ENCODE peak calls at places on chromosome 22, in ten cellular contexts. O is AG10803, M is HCT116, X is body of pancreas, F is IMR-90, Q is upper lobe of right lung, U is mesendoderm, A is HepG2, G is GM12865, T is pancreas. D is an unnamed sample.

GRCh38 chr22:20494978-20495860 is at the start of gene KLHL22:
- DNase-seq in O (peak), M (no peak), X (peak), F (peak), Q (peak), U (peak), A (peak), G (peak), T (peak), D (no peak)

GRCh38 chr22:17843189-17843588 is 68.9 kb upstream of the BID start:
- DNase-seq in O (no peak), M (no peak), X (no peak), F (no peak), Q (no peak), U (no peak), A (no peak), G (no peak), T (no peak), D (no peak)

GRCh38 chr22:46052801-46053562 is 76.0 kb upstream of the WNT7B start:
- DNase-seq in O (peak), M (no peak), X (peak), F (no peak), Q (peak), U (no peak), A (no peak), G (no peak), T (peak), D (no peak)

GRCh38 chr22:49013707-49014106 is 814.0 kb downstream of the BRD1 start:
- DNase-seq in O (no peak), M (no peak), X (no peak), F (no peak), Q (peak), U (no peak), A (no peak), G (no peak), T (no peak), D (no peak)

GRCh38 chr22:26585104-26585790 is 4.7 kb downstream of the TPST2 start:
- DNase-seq in O (peak), M (no peak), X (peak), F (peak), Q (peak), U (no peak), A (no peak), G (no peak), T (no peak), D (peak)

GRCh38 chr22:20437253-20438065 is at the start of gene SCARF2:
- DNase-seq in O (peak), M (no peak), X (no peak), F (peak), Q (peak), U (peak), A (no peak), G (no peak), T (peak), D (no peak)

GRCh38 chr22:46057762-46058420 is 80.9 kb upstream of the WNT7B start:
- DNase-seq in O (peak), M (no peak), X (peak), F (no peak), Q (peak), U (no peak), A (no peak), G (peak), T (peak), D (no peak)

GRCh38 chr22:19476023-19476422 is 3.0 kb downstream of the UFD1 start:
- DNase-seq in O (no peak), M (no peak), X (no peak), F (no peak), Q (no peak), U (no peak), A (no peak), G (no peak), T (no peak), D (no peak)

GRCh38 chr22:19178065-19178658 is 374 bp downstream of the SLC25A1 start:
- DNase-seq in O (no peak), M (no peak), X (peak), F (peak), Q (peak), U (peak), A (peak), G (no peak), T (peak), D (no peak)

GRCh38 chr22:20055654-20056053 is 24.4 kb upstream of the DGCR8 start:
- DNase-seq in O (no peak), M (no peak), X (no peak), F (no peak), Q (no peak), U (no peak), A (no peak), G (no peak), T (no peak), D (no peak)

GRCh38 chr22:43516996-43517635 is 105.3 kb downstream of the MPPED1 start:
- DNase-seq in O (no peak), M (no peak), X (no peak), F (no peak), Q (no peak), U (no peak), A (no peak), G (no peak), T (no peak), D (no peak)

GRCh38 chr22:26580240-26580962 is 9.5 kb downstream of the TPST2 start:
- DNase-seq in O (no peak), M (no peak), X (no peak), F (no peak), Q (no peak), U (peak), A (no peak), G (no peak), T (no peak), D (no peak)

GRCh38 chr22:43293259-43293658 is 49.9 kb downstream of the SCUBE1 start:
- DNase-seq in O (peak), M (no peak), X (no peak), F (no peak), Q (no peak), U (no peak), A (no peak), G (no peak), T (no peak), D (no peak)

GRCh38 chr22:48323746-48324145 is 1503.9 kb downstream of the BRD1 start:
- DNase-seq in O (no peak), M (no peak), X (no peak), F (no peak), Q (peak), U (no peak), A (no peak), G (no peak), T (no peak), D (no peak)

GRCh38 chr22:21646608-21647590 is 4.8 kb downstream of the SDF2L1 start:
- DNase-seq in O (peak), M (peak), X (peak), F (peak), Q (peak), U (peak), A (peak), G (peak), T (peak), D (peak)

GRCh38 chr22:44080936-44081853 is 57.1 kb downstream of the PARVB start:
- DNase-seq in O (peak), M (peak), X (peak), F (peak), Q (peak), U (peak), A (peak), G (peak), T (peak), D (peak)

GRCh38 chr22:37510046-37510445 is 9.2 kb downstream of the CARD10 start:
- DNase-seq in O (no peak), M (no peak), X (no peak), F (no peak), Q (no peak), U (no peak), A (no peak), G (no peak), T (no peak), D (no peak)

GRCh38 chr22:43821606-43822425 is 9.7 kb upstream of the EFCAB6 start:
- DNase-seq in O (no peak), M (no peak), X (no peak), F (no peak), Q (peak), U (no peak), A (no peak), G (no peak), T (no peak), D (peak)

GRCh38 chr22:39959640-39960447 is at the start of gene TMA7B:
- DNase-seq in O (peak), M (no peak), X (no peak), F (peak), Q (no peak), U (peak), A (no peak), G (no peak), T (no peak), D (no peak)

GRCh38 chr22:48700566-48701295 is 1126.9 kb downstream of the BRD1 start:
- DNase-seq in O (no peak), M (no peak), X (no peak), F (no peak), Q (no peak), U (no peak), A (peak), G (no peak), T (no peak), D (no peak)

GRCh38 chr22:45456811-45457210 is 43.3 kb downstream of the RIBC2 start:
- DNase-seq in O (no peak), M (no peak), X (no peak), F (no peak), Q (no peak), U (no peak), A (no peak), G (no peak), T (no peak), D (no peak)

GRCh38 chr22:34579519-34579918 is 486.4 kb upstream of the ISX start:
- DNase-seq in O (no peak), M (no peak), X (no peak), F (no peak), Q (no peak), U (no peak), A (no peak), G (no peak), T (no peak), D (no peak)

GRCh38 chr22:22408731-22409696 is 99.5 kb downstream of the ZNF280B start:
- DNase-seq in O (peak), M (peak), X (peak), F (peak), Q (no peak), U (peak), A (peak), G (peak), T (no peak), D (peak)

GRCh38 chr22:36147196-36147788 is 13.3 kb downstream of the APOL3 start:
- DNase-seq in O (no peak), M (no peak), X (no peak), F (no peak), Q (no peak), U (peak), A (no peak), G (no peak), T (no peak), D (no peak)

GRCh38 chr22:24323233-24323632 is 52.6 kb downstream of the SPECC1L start:
- DNase-seq in O (no peak), M (no peak), X (no peak), F (no peak), Q (no peak), U (no peak), A (no peak), G (no peak), T (no peak), D (no peak)

GRCh38 chr22:24324137-24324536 is 53.5 kb downstream of the SPECC1L start:
- DNase-seq in O (no peak), M (no peak), X (no peak), F (no peak), Q (no peak), U (no peak), A (no peak), G (no peak), T (no peak), D (no peak)

GRCh38 chr22:24322522-24322921 is 51.9 kb downstream of the SPECC1L start:
- DNase-seq in O (peak), M (no peak), X (no peak), F (no peak), Q (no peak), U (no peak), A (no peak), G (no peak), T (no peak), D (no peak)

GRCh38 chr22:24325105-24325757 is 54.6 kb downstream of the SPECC1L start:
- DNase-seq in O (peak), M (no peak), X (peak), F (peak), Q (no peak), U (peak), A (peak), G (peak), T (no peak), D (no peak)

DNA sequence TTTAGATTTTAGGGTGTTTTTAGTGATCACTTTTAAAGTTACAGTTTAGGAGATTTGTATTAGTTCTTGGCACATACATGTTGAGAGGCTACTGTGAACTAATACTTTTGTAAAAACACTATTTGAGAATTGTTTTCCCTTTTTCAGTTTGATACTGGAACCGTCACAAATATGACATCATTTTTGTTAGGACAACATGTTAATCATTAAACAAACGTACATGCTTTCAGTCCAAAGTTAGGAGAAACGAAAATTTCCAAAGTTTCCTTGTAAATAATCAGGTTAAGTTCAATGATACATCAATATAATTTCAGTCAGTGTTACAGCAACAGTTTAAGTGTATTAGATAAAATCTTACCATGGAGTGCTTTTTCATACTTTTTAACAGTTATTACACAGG is 53.1 kb downstream of the SPECC1L start:
- DNase-seq in O (no peak), M (no peak), X (no peak), F (no peak), Q (no peak), U (no peak), A (no peak), G (no peak), T (no peak), D (no peak)
- H3K4me3 ChIP-seq in O (no peak), M (no peak), X (no peak), F (no peak), Q (no peak), U (no peak), A (no peak), G (no peak), T (no peak), D (no peak)

DNA sequence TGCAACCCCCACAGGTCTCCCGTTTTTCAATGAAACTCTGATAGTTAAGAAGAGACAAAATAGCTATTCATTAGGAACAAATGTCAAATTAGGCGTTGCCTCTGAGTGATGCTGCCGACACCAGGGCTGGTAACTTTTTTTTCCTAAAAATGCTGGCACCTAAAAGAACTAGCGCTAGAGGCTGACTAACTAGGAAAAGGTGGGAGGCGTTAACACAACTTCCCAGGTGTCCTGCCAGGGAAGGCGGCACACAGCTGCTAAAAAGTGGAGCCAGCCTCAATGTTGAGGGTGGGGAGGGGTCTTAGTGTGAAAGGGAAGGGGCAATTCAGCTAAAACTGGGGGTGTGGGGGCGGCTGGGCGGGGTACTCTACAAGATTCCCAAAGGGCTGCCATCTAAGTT is 5.4 kb downstream of the MN1 start:
- DNase-seq in O (no peak), M (no peak), X (no peak), F (no peak), Q (no peak), U (no peak), A (no peak), G (no peak), T (no peak), D (no peak)
- H3K4me3 ChIP-seq in O (peak), M (no peak), X (no peak), F (no peak), Q (no peak), U (no peak), A (no peak), G (no peak), T (no peak), D (peak)

GRCh38 chr22:30575011-30575671 is 676 bp upstream of the GAL3ST1 start:
- DNase-seq in O (peak), M (no peak), X (peak), F (peak), Q (no peak), U (peak), A (no peak), G (no peak), T (peak), D (peak)
- H3K4me3 ChIP-seq in O (no peak), M (no peak), X (no peak), F (no peak), Q (no peak), U (no peak), A (peak), G (no peak), T (peak), D (no peak)

GRCh38 chr22:32696089-32696488 is 105.4 kb upstream of the TIMP3 start:
- DNase-seq in O (no peak), M (no peak), X (no peak), F (no peak), Q (no peak), U (no peak), A (no peak), G (no peak), T (no peak), D (no peak)
- H3K4me3 ChIP-seq in O (no peak), M (no peak), X (no peak), F (no peak), Q (no peak), U (no peak), A (no peak), G (no peak), T (no peak), D (no peak)

GRCh38 chr22:41368543-41368817 is 13.3 kb upstream of the TEF start:
- DNase-seq in O (no peak), M (no peak), X (no peak), F (no peak), Q (no peak), U (no peak), A (no peak), G (no peak), T (no peak), D (no peak)

GRCh38 chr22:41367680-41368542 is 13.8 kb upstream of the TEF start:
- DNase-seq in O (peak), M (no peak), X (peak), F (peak), Q (peak), U (no peak), A (peak), G (no peak), T (peak), D (peak)

GRCh38 chr22:41369837-41370236 is 11.9 kb upstream of the TEF start:
- DNase-seq in O (no peak), M (no peak), X (peak), F (no peak), Q (no peak), U (no peak), A (no peak), G (no peak), T (no peak), D (no peak)

GRCh38 chr22:41367039-41367679 is 14.6 kb upstream of the TEF start:
- DNase-seq in O (peak), M (peak), X (peak), F (peak), Q (peak), U (peak), A (peak), G (no peak), T (peak), D (peak)

DNA sequence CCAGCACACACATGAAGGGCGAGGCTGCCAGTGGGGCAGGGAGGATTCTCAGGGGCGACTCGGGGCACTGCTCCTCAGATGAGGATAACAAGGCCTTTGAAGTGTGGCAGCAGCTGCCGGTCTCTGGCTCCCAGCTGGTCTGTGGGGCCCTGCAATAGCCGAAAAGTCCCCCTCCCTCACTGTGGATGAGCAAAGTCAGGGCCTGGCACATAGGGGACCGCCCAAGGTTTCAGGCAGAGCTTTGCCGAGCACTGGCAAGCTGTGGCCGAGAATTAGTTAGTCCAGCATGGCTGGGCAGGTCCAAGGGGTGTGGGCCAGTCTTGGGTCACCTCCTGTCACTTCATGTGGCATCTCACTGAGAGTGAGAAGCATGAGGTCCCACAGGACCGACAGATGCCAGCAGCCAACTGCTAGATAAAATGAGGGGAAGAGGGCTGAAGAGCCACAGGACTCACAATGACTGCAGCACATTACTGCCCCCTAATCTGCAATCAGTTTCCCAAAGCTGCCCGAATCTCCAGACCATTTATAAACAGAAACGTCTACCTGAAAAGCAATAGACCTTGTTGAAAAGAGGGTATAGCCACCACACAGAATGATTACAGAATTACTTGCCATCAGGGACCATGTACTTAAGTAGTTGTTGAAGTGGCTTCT is 12.5 kb upstream of the TEF start:
- DNase-seq in O (no peak), M (no peak), X (no peak), F (no peak), Q (no peak), U (no peak), A (no peak), G (no peak), T (no peak), D (no peak)
- H3K4me3 ChIP-seq in O (no peak), M (no peak), X (no peak), F (no peak), Q (peak), U (no peak), A (no peak), G (no peak), T (peak), D (peak)

GRCh38 chr22:29639096-29639495 is 35.7 kb downstream of the NF2 start:
- DNase-seq in O (no peak), M (no peak), X (no peak), F (no peak), Q (no peak), U (no peak), A (no peak), G (no peak), T (no peak), D (no peak)
- H3K4me3 ChIP-seq in O (no peak), M (no peak), X (no peak), F (no peak), Q (no peak), U (no peak), A (no peak), G (no peak), T (no peak), D (no peak)